ENCODE peak calls at places on chromosome 5, in six cellular contexts. O, L, E, N, J and B are unnamed samples.

GRCh38 chr5:74227081-74227480 is 413.4 kb downstream of the ENC1 start:
- DNase-seq in O (no peak), L (no peak), E (no peak), N (no peak), J (no peak), B (no peak)

GRCh38 chr5:123421773-123422172 is 1.4 kb downstream of the CEP120 start:
- DNase-seq in O (no peak), L (no peak), E (no peak), N (no peak), J (no peak), B (no peak)

GRCh38 chr5:115842089-115842881 is 550 bp downstream of the AP3S1 start:
- DNase-seq in O (peak; percentile 22), L (no peak), E (no peak), N (peak; percentile 73), J (no peak), B (peak; percentile 31)

GRCh38 chr5:1668141-1668721 is 131.4 kb downstream of the MRPL36 start:
- DNase-seq in O (no peak), L (peak; percentile 69), E (no peak), N (peak; percentile 42), J (peak; percentile 82), B (no peak)

GRCh38 chr5:101678494-101679193 is 617.4 kb downstream of the SLCO4C1 start:
- DNase-seq in O (peak; percentile 17), L (peak; percentile 61), E (peak; percentile 60), N (peak; percentile 75), J (peak; percentile 89), B (no peak)

GRCh38 chr5:171310816-171311697 is 2.0 kb downstream of the TLX3 start:
- DNase-seq in O (no peak), L (no peak), E (no peak), N (no peak), J (no peak), B (no peak)

GRCh38 chr5:142789206-142789605 is 19.0 kb downstream of the ARHGAP26 start:
- DNase-seq in O (peak; percentile 63), L (no peak), E (no peak), N (no peak), J (no peak), B (no peak)

GRCh38 chr5:59036274-59036961 is 453.5 kb downstream of the RAB3C start:
- DNase-seq in O (peak; percentile 33), L (peak; percentile 5), E (no peak), N (no peak), J (no peak), B (no peak)

GRCh38 chr5:159339451-159339850 is 9.2 kb upstream of the IL12B start:
- DNase-seq in O (no peak), L (no peak), E (no peak), N (no peak), J (no peak), B (no peak)

GRCh38 chr5:149317281-149318048 is 27.8 kb upstream of the GRPEL2 start:
- DNase-seq in O (no peak), L (peak; percentile 40), E (peak; percentile 34), N (peak; percentile 48), J (peak; percentile 43), B (peak; percentile 35)

GRCh38 chr5:157721159-157721558 is 10.1 kb upstream of the THG1L start:
- DNase-seq in O (no peak), L (no peak), E (no peak), N (no peak), J (no peak), B (no peak)

GRCh38 chr5:62112689-62113220 is 193.3 kb upstream of the KIF2A start:
- DNase-seq in O (no peak), L (no peak), E (no peak), N (no peak), J (no peak), B (no peak)

GRCh38 chr5:112711436-112711835 is 26.2 kb upstream of the APC start:
- DNase-seq in O (no peak), L (no peak), E (no peak), N (no peak), J (no peak), B (no peak)

GRCh38 chr5:78615697-78616096 is 32.9 kb downstream of the LHFPL2 start:
- DNase-seq in O (no peak), L (peak; percentile 18), E (no peak), N (no peak), J (no peak), B (no peak)

GRCh38 chr5:51829691-51830090 is 446.4 kb downstream of the ISL1 start:
- DNase-seq in O (no peak), L (no peak), E (no peak), N (no peak), J (no peak), B (no peak)

GRCh38 chr5:136332213-136332612 is 33.1 kb downstream of the TRPC7 start:
- DNase-seq in O (no peak), L (no peak), E (no peak), N (no peak), J (no peak), B (no peak)

GRCh38 chr5:75522542-75522941 is 10.9 kb downstream of the POLK start:
- DNase-seq in O (no peak), L (no peak), E (no peak), N (no peak), J (no peak), B (no peak)

GRCh38 chr5:8333445-8333844 is 464.5 kb downstream of the MTRR start:
- DNase-seq in O (no peak), L (no peak), E (no peak), N (no peak), J (no peak), B (no peak)

GRCh38 chr5:133952729-133953567 is 15.5 kb downstream of the C5orf15 start:
- DNase-seq in O (peak; percentile 70), L (peak; percentile 75), E (no peak), N (peak; percentile 28), J (no peak), B (no peak)

GRCh38 chr5:57133574-57133973 is 40.3 kb upstream of the GPBP1 start:
- DNase-seq in O (no peak), L (no peak), E (no peak), N (no peak), J (no peak), B (no peak)

GRCh38 chr5:55226934-55227737 is at the start of gene MCIDAS:
- DNase-seq in O (no peak), L (peak; percentile 19), E (peak; percentile 81), N (peak; percentile 87), J (no peak), B (no peak)

GRCh38 chr5:82538339-82539034 is 260.3 kb upstream of the RPS23 start:
- DNase-seq in O (no peak), L (no peak), E (no peak), N (no peak), J (no peak), B (no peak)

GRCh38 chr5:176995896-176996767 is 10.4 kb downstream of the UIMC1 start:
- DNase-seq in O (no peak), L (no peak), E (no peak), N (no peak), J (no peak), B (no peak)

GRCh38 chr5:74363603-74364205 is 276.8 kb downstream of the ENC1 start:
- DNase-seq in O (no peak), L (no peak), E (no peak), N (no peak), J (no peak), B (no peak)

GRCh38 chr5:55441107-55441771 is 93.5 kb downstream of the PLPP1 start:
- DNase-seq in O (no peak), L (no peak), E (no peak), N (no peak), J (no peak), B (no peak)

DNA sequence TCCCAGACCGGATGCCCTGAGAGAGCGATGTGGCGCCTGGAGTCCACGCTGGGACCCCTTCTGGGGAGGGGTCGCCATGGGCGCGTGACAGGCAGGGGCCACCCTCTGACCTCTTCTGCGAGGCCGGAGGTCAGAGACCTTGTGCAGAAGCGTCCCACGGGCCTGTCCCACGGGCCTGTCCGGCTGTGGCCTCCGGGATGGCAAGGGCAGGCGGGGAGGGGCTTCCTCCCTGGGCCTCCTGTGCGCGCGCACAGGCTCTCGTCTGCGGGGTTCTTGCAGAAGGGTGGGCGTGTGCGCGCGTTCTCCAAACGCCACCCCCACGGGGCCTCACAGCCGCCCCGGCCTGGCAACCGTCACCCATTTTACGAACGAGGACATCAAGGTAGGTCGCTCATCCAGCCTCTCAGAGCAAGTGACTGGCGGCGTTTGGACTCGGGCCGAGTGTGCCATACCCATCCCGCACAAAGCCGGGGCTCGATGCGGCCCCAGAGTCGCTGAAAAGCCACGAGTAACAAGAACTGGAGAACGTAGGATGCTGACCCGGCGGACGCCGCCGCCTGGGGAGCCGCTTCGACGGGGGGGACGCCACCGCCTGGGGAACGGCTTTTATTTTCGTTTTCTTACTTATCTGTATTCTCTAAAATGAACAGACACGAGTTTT is 897 bp downstream of the AHRR start:
- DNase-seq in O (no peak), L (no peak), E (no peak), N (no peak), J (peak; percentile 84), B (peak; percentile 74)
- TF ChIP-seq POLR2A in O (no peak), L (no peak), E (no peak), N (no peak), J (no peak), B (peak; percentile 65)

DNA sequence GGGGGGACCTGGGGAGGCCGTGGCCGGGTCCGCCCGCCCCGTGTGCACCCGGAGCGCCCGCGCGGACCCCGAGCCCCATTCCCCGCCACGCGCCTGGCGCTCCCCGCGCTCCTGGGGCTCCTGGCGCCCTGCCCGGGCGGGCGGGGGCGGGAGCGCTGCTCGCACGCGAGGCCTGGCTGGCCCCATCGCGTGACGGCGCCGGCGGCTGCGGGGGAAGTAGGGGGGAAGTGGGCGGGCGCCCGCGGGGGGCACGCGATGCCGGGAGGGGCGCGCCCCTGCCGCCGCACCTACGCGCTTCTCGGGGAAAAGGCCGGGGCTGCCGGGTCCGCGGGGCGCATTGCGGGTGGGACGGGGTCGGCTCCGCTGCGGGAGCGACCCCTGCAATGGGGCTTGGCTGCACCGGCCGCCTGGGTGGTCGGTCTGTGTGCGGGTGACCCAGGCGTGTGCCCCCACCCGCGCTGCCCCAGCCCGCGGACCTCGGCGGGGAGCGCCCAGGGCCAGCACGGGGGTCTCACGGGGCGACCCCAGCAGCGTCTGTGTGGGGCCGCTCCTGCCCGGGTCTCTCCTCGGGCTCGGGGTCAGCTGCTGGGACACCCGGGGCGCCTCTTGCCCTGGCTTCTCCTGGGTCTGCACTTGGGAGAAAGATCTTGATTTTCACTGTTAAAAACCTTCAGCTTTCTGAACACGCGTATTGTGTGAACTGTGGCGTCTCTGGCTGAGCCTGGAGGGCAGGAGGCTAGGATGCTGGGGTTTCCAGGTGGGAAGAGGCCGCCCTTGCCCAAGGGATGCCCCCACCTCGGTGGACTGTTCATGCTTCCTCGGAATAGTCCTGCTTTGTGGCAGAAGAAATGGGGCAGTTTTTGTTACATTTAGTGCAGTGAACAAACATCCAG is 52.4 kb downstream of the AHRR start:
- DNase-seq in O (peak; percentile 5), L (peak; percentile 32), E (peak; percentile 56), N (peak; percentile 30), J (peak; percentile 88), B (peak; percentile 87)
- TF ChIP-seq POLR2A in O (no peak), L (no peak), E (no peak), N (no peak), J (no peak), B (peak; percentile 57)

GRCh38 chr5:178204205-178205009 is at the start of gene HNRNPAB:
- DNase-seq in O (peak; percentile 96), L (peak; percentile 96), E (peak; percentile 97), N (peak; percentile 97), J (peak; percentile 100), B (peak; percentile 95)
- TF ChIP-seq POLR2A in O (peak; percentile 100), L (peak; percentile 100), E (peak; percentile 94), N (peak; percentile 100), J (peak; percentile 96), B (peak; percentile 100)

DNA sequence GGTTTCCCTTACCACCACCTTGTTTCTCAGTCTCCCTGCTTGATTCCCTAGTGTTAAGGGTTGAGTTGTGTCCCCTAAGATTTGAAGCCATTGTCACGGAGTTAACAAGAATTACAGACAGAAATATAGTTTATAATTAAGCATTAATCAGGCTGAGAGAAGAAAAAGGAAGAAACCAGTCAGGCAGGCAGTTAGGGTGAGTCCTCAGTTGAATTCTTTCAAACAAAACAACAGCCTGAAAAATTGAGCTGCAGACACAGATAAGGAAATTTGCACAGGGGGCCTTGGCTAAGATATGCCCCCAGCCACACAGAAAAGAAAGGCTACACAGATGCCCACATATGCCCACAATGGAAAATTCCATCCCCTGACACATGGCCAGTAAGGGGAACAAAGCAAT is 111.7 kb upstream of the RAI14 start:
- DNase-seq in O (no peak), L (no peak), E (no peak), N (no peak), J (no peak), B (no peak)
- TF ChIP-seq POLR2A in O (no peak), L (no peak), E (no peak), N (no peak), J (no peak), B (no peak)